ENCODE peak calls at places on chromosomes 2 and 18, in six cellular contexts. C is IMR-90, Q is neuronal stem cell, U is H1, S is mesenchymal stem cell, D is trophoblast cell. R is an unnamed sample.

GRCh38 chr2:30235008-30235655 is 3.8 kb downstream of the LBH start:
- DNase-seq in C (peak; percentile 60), Q (no peak), U (no peak), S (no peak), D (no peak), R (no peak)

GRCh38 chr2:170354855-170355649 is 177.1 kb downstream of the MYO3B start:
- DNase-seq in C (no peak), Q (peak; percentile 51), U (no peak), S (no peak), D (no peak), R (no peak)

GRCh38 chr18:26464128-26465011 is 84.0 kb downstream of the KCTD1 start:
- DNase-seq in C (no peak), Q (no peak), U (no peak), S (no peak), D (no peak), R (no peak)

GRCh38 chr18:6120820-6121279 is 225.5 kb upstream of the TMEM200C start:
- DNase-seq in C (no peak), Q (no peak), U (no peak), S (no peak), D (no peak), R (no peak)

GRCh38 chr2:120546077-120546864 is 189.4 kb upstream of the GLI2 start:
- DNase-seq in C (peak; percentile 99), Q (no peak), U (no peak), S (peak; percentile 87), D (peak; percentile 35), R (peak; percentile 31)

GRCh38 chr2:112805542-112805941 is 21.2 kb upstream of the IL1A start:
- DNase-seq in C (no peak), Q (no peak), U (no peak), S (no peak), D (no peak), R (no peak)

GRCh38 chr2:126804347-126804746 is 94.3 kb upstream of the TEX51 start:
- DNase-seq in C (no peak), Q (no peak), U (no peak), S (no peak), D (no peak), R (no peak)

GRCh38 chr18:10400534-10400933 is 53.9 kb upstream of the APCDD1 start:
- DNase-seq in C (no peak), Q (no peak), U (no peak), S (no peak), D (no peak), R (no peak)

GRCh38 chr2:99260184-99260583 is 4.7 kb upstream of the LYG2 start:
- DNase-seq in C (no peak), Q (no peak), U (no peak), S (no peak), D (no peak), R (no peak)

GRCh38 chr2:196479350-196479749 is 160.2 kb upstream of the CCDC150 start:
- DNase-seq in C (peak; percentile 69), Q (no peak), U (no peak), S (peak; percentile 72), D (peak; percentile 24), R (no peak)

GRCh38 chr2:39356922-39357639 is 80.0 kb downstream of the MAP4K3 start:
- DNase-seq in C (no peak), Q (no peak), U (no peak), S (no peak), D (no peak), R (no peak)

GRCh38 chr2:96965781-96966514 is 20.4 kb downstream of the FAM178B start:
- DNase-seq in C (no peak), Q (no peak), U (no peak), S (no peak), D (no peak), R (no peak)

GRCh38 chr2:225740086-225740485 is 340.6 kb downstream of the NYAP2 start:
- DNase-seq in C (peak; percentile 29), Q (no peak), U (no peak), S (no peak), D (no peak), R (no peak)

GRCh38 chr18:2997846-2998599 is 14.9 kb downstream of the LPIN2 start:
- DNase-seq in C (no peak), Q (no peak), U (no peak), S (peak; percentile 33), D (no peak), R (no peak)

GRCh38 chr2:237602409-237602808 is 11.9 kb upstream of the RAB17 start:
- DNase-seq in C (no peak), Q (no peak), U (no peak), S (no peak), D (no peak), R (peak; percentile 61)

GRCh38 chr2:58436842-58437241 is 195.7 kb upstream of the FANCL start:
- DNase-seq in C (no peak), Q (no peak), U (no peak), S (no peak), D (no peak), R (peak; percentile 16)

GRCh38 chr2:112149194-112149593 is 11.0 kb downstream of the FBLN7 start:
- DNase-seq in C (no peak), Q (no peak), U (no peak), S (no peak), D (no peak), R (no peak)

GRCh38 chr2:158686166-158686792 is 108.8 kb upstream of the DAPL1 start:
- DNase-seq in C (peak; percentile 26), Q (no peak), U (no peak), S (no peak), D (no peak), R (no peak)

GRCh38 chr2:226334981-226335720 is 464.5 kb downstream of the IRS1 start:
- DNase-seq in C (peak; percentile 81), Q (no peak), U (no peak), S (peak; percentile 90), D (no peak), R (no peak)

GRCh38 chr2:105625632-105626031 is 119.1 kb upstream of the NCK2 start:
- DNase-seq in C (no peak), Q (no peak), U (no peak), S (no peak), D (no peak), R (no peak)

GRCh38 chr2:122734756-122735155 is 979.3 kb downstream of the TSN start:
- DNase-seq in C (no peak), Q (no peak), U (peak; percentile 67), S (peak; percentile 46), D (no peak), R (peak; percentile 94)

GRCh38 chr18:44325903-44326650 is 354.6 kb upstream of the SETBP1 start:
- DNase-seq in C (peak; percentile 61), Q (peak; percentile 57), U (peak; percentile 21), S (peak; percentile 57), D (peak; percentile 34), R (peak; percentile 75)

GRCh38 chr2:239596298-239596697 is 195.5 kb upstream of the HDAC4 start:
- DNase-seq in C (no peak), Q (no peak), U (no peak), S (no peak), D (no peak), R (peak; percentile 16)

GRCh38 chr2:133986881-133987793 is 266.7 kb upstream of the MGAT5 start:
- DNase-seq in C (peak; percentile 40), Q (no peak), U (no peak), S (no peak), D (no peak), R (peak; percentile 39)

GRCh38 chr2:175454953-175455389 is 273.5 kb upstream of the ATP5MC3 start:
- DNase-seq in C (no peak), Q (no peak), U (no peak), S (no peak), D (no peak), R (no peak)

GRCh38 chr2:1742680-1743395 is 1.5 kb downstream of the PXDN start:
- DNase-seq in C (peak; percentile 90), Q (peak; percentile 65), U (no peak), S (peak; percentile 92), D (peak; percentile 95), R (peak; percentile 91)

GRCh38 chr2:113979172-113980128 is 89.6 kb downstream of the ACTR3 start:
- DNase-seq in C (no peak), Q (no peak), U (peak; percentile 36), S (no peak), D (no peak), R (peak; percentile 62)

GRCh38 chr18:629303-630150 is 27.9 kb upstream of the TYMS start:
- DNase-seq in C (no peak), Q (no peak), U (no peak), S (no peak), D (no peak), R (no peak)

GRCh38 chr2:139514946-139515345 is 734.8 kb upstream of the NXPH2 start:
- DNase-seq in C (no peak), Q (no peak), U (no peak), S (no peak), D (no peak), R (no peak)

GRCh38 chr2:241228860-241229516 is 40.5 kb downstream of the ANO7 start:
- DNase-seq in C (no peak), Q (no peak), U (no peak), S (no peak), D (no peak), R (no peak)
- H3K36me3 ChIP-seq in C (peaks cover 76% of the 10 kb centered on the region), Q (peaks cover 61% of the 10 kb centered on the region), U (peaks cover 18% of the 10 kb centered on the region), S (peaks cover 89% of the 10 kb centered on the region), D (peaks cover 86% of the 10 kb centered on the region), R (peaks cover 18% of the 10 kb centered on the region)

DNA sequence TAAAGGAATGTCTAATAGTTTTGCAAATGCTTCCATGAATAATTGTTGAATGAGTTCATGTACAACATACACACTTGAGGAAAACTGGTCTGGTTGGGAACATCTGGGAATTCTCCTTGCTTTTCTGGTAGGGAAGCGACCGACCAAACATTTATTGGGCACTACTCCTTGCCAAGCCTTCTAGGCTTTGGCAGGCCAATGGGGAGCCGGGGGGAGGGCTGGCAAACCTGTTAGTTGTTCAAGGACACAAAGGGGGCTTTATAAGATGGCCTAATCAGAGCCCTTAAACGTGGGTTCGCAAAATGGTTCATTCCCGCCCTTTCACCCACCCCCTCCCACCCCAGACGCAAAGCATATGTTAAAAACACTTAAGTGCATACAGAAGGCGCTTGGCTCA is 902 bp upstream of the VSNL1 start:
- DNase-seq in C (no peak), Q (no peak), U (no peak), S (peak; percentile 65), D (peak; percentile 33), R (peak; percentile 76)
- H3K9ac ChIP-seq in C (no peak overlapping the region), Q (no peak overlapping the region), U (peak overlapping the region; percentile 94), S (peak overlapping the region; percentile 71), D (peak overlapping the region; percentile 0), R (peak overlapping the region; percentile 82)

GRCh38 chr2:86455181-86455580 is 14.0 kb downstream of the KDM3A start:
- DNase-seq in C (no peak), Q (no peak), U (no peak), S (no peak), D (no peak), R (no peak)

GRCh38 chr2:86453838-86454237 is 12.7 kb downstream of the KDM3A start:
- DNase-seq in C (peak; percentile 57), Q (no peak), U (no peak), S (no peak), D (no peak), R (no peak)

GRCh38 chr2:86454238-86454637 is 13.1 kb downstream of the KDM3A start:
- DNase-seq in C (no peak), Q (no peak), U (no peak), S (no peak), D (no peak), R (no peak)
- H3K23ac ChIP-seq in C (no peak overlapping the region), Q (no peak overlapping the region), U (no peak overlapping the region), S (no peak overlapping the region), D (no peak overlapping the region), R (no peak overlapping the region)

DNA sequence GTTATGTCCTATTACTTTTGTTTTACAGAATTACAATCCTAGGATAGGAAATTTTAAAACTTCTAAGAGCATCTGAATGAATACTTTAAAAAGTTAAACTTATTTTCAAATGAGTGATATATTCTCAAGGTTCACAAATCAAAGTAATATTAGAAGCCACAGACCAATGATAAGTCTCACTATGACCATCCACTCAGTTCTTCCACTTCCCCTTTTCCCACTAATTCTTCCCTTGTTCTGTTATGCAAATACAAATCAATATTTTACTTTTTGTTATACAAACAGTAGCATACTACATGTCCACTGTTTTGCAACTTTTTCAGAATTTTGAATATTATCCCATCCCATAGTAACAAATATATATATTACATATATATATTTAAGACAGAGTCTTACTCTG is 20.2 kb downstream of the USP37 start:
- DNase-seq in C (no peak), Q (no peak), U (no peak), S (no peak), D (no peak), R (no peak)
- H3K36me3 ChIP-seq in C (peaks cover 18% of the 10 kb centered on the region), Q (peaks cover 16% of the 10 kb centered on the region), U (peaks cover 17% of the 10 kb centered on the region), S (peaks cover 76% of the 10 kb centered on the region), D (peaks cover 9% of the 10 kb centered on the region), R (no peaks in the 10 kb centered on the region)

R was measured in mesendoderm.